ENCODE peak calls at places on chromosomes 12 and 14, in nine cellular contexts. P is AG04450, M is OCI-LY7, O is ovary, D is cardiac fibroblast, E is choroid plexus epithelial cell, U is AG04449, S is RWPE1, J is cardiac muscle cell. Q is an unnamed sample.

GRCh38 chr12:292186-292585 is 29.6 kb upstream of the SLC6A13 start:
- DNase-seq in P (no peak), M (no peak), O (no peak), D (no peak), E (no peak), U (no peak), S (peak), J (no peak), Q (no peak)

GRCh38 chr12:75087656-75088055 is 122.0 kb downstream of the KCNC2 start:
- DNase-seq in P (no peak), M (no peak), O (no peak), D (no peak), E (peak), U (no peak), S (no peak), J (peak), Q (no peak)

GRCh38 chr12:12608557-12608957 is 3.1 kb upstream of the CREBL2 start:
- DNase-seq in P (no peak), M (peak), O (no peak), D (no peak), E (peak), U (no peak), S (peak), J (no peak), Q (no peak)

GRCh38 chr14:93879362-93879983 is 47.7 kb upstream of the FAM181A start:
- DNase-seq in P (no peak), M (no peak), O (no peak), D (no peak), E (no peak), U (no peak), S (no peak), J (no peak), Q (no peak)

GRCh38 chr12:27331299-27331926 is 1.2 kb upstream of the BMAL2 start:
- DNase-seq in P (peak), M (no peak), O (no peak), D (peak), E (peak), U (peak), S (peak), J (no peak), Q (no peak)

GRCh38 chr14:99538275-99538674 is 57.1 kb downstream of the CCNK start:
- DNase-seq in P (no peak), M (no peak), O (no peak), D (peak), E (no peak), U (no peak), S (no peak), J (no peak), Q (no peak)

GRCh38 chr14:99324291-99324690 is 52.3 kb upstream of the BCL11B start:
- DNase-seq in P (no peak), M (no peak), O (no peak), D (no peak), E (no peak), U (no peak), S (no peak), J (no peak), Q (no peak)

GRCh38 chr14:23008836-23009235 is 1.1 kb downstream of the C14orf93 start:
- DNase-seq in P (no peak), M (peak), O (no peak), D (no peak), E (no peak), U (no peak), S (no peak), J (no peak), Q (no peak)

GRCh38 chr12:117060927-117061300 is 38.3 kb downstream of the TESC start:
- DNase-seq in P (no peak), M (no peak), O (no peak), D (no peak), E (no peak), U (no peak), S (no peak), J (no peak), Q (no peak)
- TF ChIP-seq CTCF in P (no peak), M (no peak), O (no peak), D (no peak), E (no peak), U (no peak), S (no peak), J (no peak), Q (no peak)

DNA sequence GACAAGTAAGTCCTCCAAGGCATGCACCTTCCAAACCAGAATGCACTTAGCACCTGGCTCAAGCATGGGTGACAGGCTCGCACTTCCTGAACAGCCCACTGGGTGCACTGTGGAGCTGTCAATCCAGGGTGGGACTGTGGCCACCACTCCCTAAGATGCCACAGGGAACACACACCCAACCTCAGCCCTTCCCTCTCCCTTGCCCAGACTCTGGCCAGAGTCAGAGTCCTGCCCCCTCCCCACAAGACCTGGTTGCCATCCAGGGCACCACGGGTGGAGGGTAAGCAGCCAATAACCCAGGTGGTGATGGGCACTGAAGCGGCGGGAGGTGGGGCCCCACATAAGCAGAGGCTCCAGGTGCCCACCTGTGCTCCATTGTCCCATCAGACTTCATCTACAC is 160.6 kb downstream of the MYRFL start:
- DNase-seq in P (no peak), M (peak), O (no peak), D (no peak), E (peak), U (no peak), S (peak), J (no peak), Q (no peak)
- TF ChIP-seq CTCF in P (peak), M (peak), O (no peak), D (peak), E (peak), U (peak), S (peak), J (peak), Q (no peak)

DNA sequence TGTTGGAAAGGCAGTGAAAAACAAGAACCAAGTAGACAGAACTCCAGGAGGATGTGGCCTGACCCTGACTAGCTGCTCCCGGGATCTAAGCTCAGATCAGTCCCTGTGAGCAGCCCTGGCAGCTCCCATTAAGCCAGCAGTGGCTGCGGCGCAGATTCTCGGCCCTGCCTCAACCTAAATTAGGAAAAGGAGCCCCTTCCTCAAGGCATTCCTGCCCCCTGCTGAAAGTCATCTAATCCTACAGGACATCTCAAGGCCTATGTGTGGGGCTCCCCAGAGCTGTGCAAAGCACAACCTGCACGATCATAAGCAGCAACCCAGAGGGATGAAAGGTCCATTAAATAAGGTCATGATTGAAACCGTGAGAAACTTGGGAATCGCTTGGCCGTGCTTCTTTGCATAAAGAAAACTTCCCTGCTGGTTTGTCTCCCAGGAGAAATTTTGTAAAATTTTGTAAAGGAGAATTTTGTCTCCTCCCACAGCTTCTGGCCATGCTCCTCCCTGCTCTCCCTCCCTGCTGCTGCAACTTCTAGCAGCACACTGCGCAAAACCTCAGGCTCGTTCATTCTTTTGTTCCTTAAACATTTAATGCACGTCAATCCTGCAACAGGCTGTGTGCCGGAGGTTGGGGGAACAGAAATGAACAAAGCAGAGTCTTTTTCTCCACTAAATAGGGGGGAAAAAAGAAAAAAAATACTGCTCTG is 96.6 kb upstream of the SLC35F4 start:
- DNase-seq in P (no peak), M (no peak), O (peak), D (no peak), E (no peak), U (no peak), S (no peak), J (peak), Q (no peak)
- TF ChIP-seq CTCF in P (no peak), M (no peak), O (no peak), D (no peak), E (no peak), U (no peak), S (no peak), J (no peak), Q (no peak)

DNA sequence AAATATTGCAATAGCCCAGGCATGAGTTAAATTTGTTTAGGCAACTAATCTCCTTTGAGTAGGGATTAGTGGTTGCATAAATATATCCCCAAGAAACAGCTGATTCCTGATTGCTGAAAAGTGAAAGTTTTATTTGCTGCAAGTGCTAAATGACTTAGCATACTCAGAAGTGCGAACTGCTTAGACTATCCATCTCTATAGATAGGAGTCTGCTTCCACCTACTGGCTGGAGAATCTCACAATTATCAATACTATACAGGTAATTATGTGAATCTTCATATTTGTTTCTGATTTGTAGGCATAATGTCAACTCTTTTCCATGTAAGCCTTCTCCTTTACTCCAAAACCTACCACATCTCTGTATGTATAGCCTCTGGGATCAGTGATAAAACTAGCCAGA is 11.9 kb upstream of the SLCO1B3 start:
- DNase-seq in P (no peak), M (peak), O (no peak), D (peak), E (peak), U (no peak), S (no peak), J (peak), Q (no peak)
- TF ChIP-seq CTCF in P (no peak), M (peak), O (no peak), D (peak), E (peak), U (peak), S (no peak), J (peak), Q (no peak)